ENCODE peak calls at places on chromosome 4, in seven cellular contexts. Z, N, S, J, K, X and D are unnamed samples.

GRCh38 chr4:52560844-52561280 is 98.2 kb downstream of the USP46 start:
- DNase-seq in Z (no peak), N (no peak), S (no peak), J (no peak), K (no peak), X (no peak), D (no peak)

GRCh38 chr4:39660045-39660444 is 21.4 kb upstream of the SMIM14 start:
- DNase-seq in Z (no peak), N (no peak), S (no peak), J (no peak), K (no peak), X (no peak), D (no peak)

GRCh38 chr4:7757501-7758443 is 181.9 kb downstream of the AFAP1 start:
- DNase-seq in Z (no peak), N (no peak), S (no peak), J (no peak), K (peak; percentile 49), X (no peak), D (no peak)

GRCh38 chr4:108590776-108591175 is 29.6 kb upstream of the RPL34 start:
- DNase-seq in Z (no peak), N (no peak), S (no peak), J (no peak), K (no peak), X (no peak), D (no peak)

GRCh38 chr4:11700751-11701226 is 272.1 kb upstream of the HS3ST1 start:
- DNase-seq in Z (peak; percentile 6), N (no peak), S (no peak), J (no peak), K (no peak), X (no peak), D (no peak)

GRCh38 chr4:155047755-155048154 is 160.7 kb upstream of the NPY2R start:
- DNase-seq in Z (no peak), N (no peak), S (no peak), J (no peak), K (no peak), X (peak; percentile 72), D (no peak)

GRCh38 chr4:73964862-73965611 is 16.8 kb downstream of the PF4 start:
- DNase-seq in Z (no peak), N (no peak), S (peak; percentile 82), J (peak; percentile 27), K (peak; percentile 17), X (no peak), D (peak; percentile 64)

GRCh38 chr4:113784497-113785254 is 23.1 kb upstream of the CAMK2D start:
- DNase-seq in Z (no peak), N (no peak), S (no peak), J (no peak), K (no peak), X (peak; percentile 79), D (no peak)

GRCh38 chr4:114081783-114082182 is 102.3 kb upstream of the ARSJ start:
- DNase-seq in Z (no peak), N (no peak), S (no peak), J (no peak), K (no peak), X (no peak), D (no peak)